ENCODE peak calls at places on chromosomes 16 and 17, in seven cellular contexts. One of them, this sample, is unnamed.
A peak's percentile ranks its signal among the peaks of the same experiment; 100 is the strongest.

GRCh38 chr16:83992624-83993023 is 24.6 kb downstream of the NECAB2 start:
- DNase-seq in activated CD4-positive, alpha-beta T cell treated with anti-CD3 and anti-CD28 coated beads for 48 hours: no peak
- DNase-seq in RPMI8226: peak; percentile 91
- DNase-seq in foreskin keratinocyte: no peak
- DNase-seq in AG09319: peak; percentile 11
- DNase-seq in NCI-H1694 treated with DMSO at 0.1 percent for 48 hours: no peak
- DNase-seq in H9: no peak
- DNase-seq in this sample: no peak

GRCh38 chr17:29722411-29723198 is 99.9 kb upstream of the CORO6 start:
- DNase-seq in AG09319: peak; percentile 91
- DNase-seq in H9: no peak
- DNase-seq in foreskin keratinocyte: no peak
- DNase-seq in NCI-H1694 treated with DMSO at 0.1 percent for 48 hours: peak; percentile 80
- DNase-seq in activated CD4-positive, alpha-beta T cell treated with anti-CD3 and anti-CD28 coated beads for 48 hours: no peak
- DNase-seq in RPMI8226: peak; percentile 83
- DNase-seq in this sample: peak; percentile 96

GRCh38 chr16:85523602-85524364 is 89.3 kb upstream of the GSE1 start:
- DNase-seq in H9: peak; percentile 79
- DNase-seq in AG09319: no peak
- DNase-seq in NCI-H1694 treated with DMSO at 0.1 percent for 48 hours: no peak
- DNase-seq in foreskin keratinocyte: no peak
- DNase-seq in RPMI8226: peak; percentile 62
- DNase-seq in activated CD4-positive, alpha-beta T cell treated with anti-CD3 and anti-CD28 coated beads for 48 hours: no peak
- DNase-seq in this sample: peak; percentile 83

GRCh38 chr17:10668771-10669170 is 11.7 kb upstream of the MYH3 start:
- DNase-seq in RPMI8226: no peak
- DNase-seq in activated CD4-positive, alpha-beta T cell treated with anti-CD3 and anti-CD28 coated beads for 48 hours: no peak
- DNase-seq in H9: no peak
- DNase-seq in NCI-H1694 treated with DMSO at 0.1 percent for 48 hours: no peak
- DNase-seq in AG09319: no peak
- DNase-seq in foreskin keratinocyte: no peak
- DNase-seq in this sample: no peak

GRCh38 chr17:17511971-17512858 is 16.0 kb upstream of the RASD1 start:
- DNase-seq in H9: no peak
- DNase-seq in RPMI8226: no peak
- DNase-seq in activated CD4-positive, alpha-beta T cell treated with anti-CD3 and anti-CD28 coated beads for 48 hours: no peak
- DNase-seq in foreskin keratinocyte: peak; percentile 61
- DNase-seq in AG09319: peak; percentile 67
- DNase-seq in NCI-H1694 treated with DMSO at 0.1 percent for 48 hours: no peak
- DNase-seq in this sample: no peak

GRCh38 chr16:87441886-87442580 is 49.9 kb downstream of the MAP1LC3B start:
- DNase-seq in activated CD4-positive, alpha-beta T cell treated with anti-CD3 and anti-CD28 coated beads for 48 hours: no peak
- DNase-seq in NCI-H1694 treated with DMSO at 0.1 percent for 48 hours: no peak
- DNase-seq in RPMI8226: no peak
- DNase-seq in foreskin keratinocyte: no peak
- DNase-seq in AG09319: no peak
- DNase-seq in H9: no peak
- DNase-seq in this sample: no peak

GRCh38 chr17:34996422-34997029 is 16.2 kb downstream of the LIG3 start:
- DNase-seq in activated CD4-positive, alpha-beta T cell treated with anti-CD3 and anti-CD28 coated beads for 48 hours: no peak
- DNase-seq in RPMI8226: no peak
- DNase-seq in AG09319: no peak
- DNase-seq in foreskin keratinocyte: no peak
- DNase-seq in NCI-H1694 treated with DMSO at 0.1 percent for 48 hours: no peak
- DNase-seq in H9: no peak
- DNase-seq in this sample: no peak

GRCh38 chr16:28912558-28912957 is 12.5 kb downstream of the RABEP2 start:
- DNase-seq in RPMI8226: no peak
- DNase-seq in H9: no peak
- DNase-seq in activated CD4-positive, alpha-beta T cell treated with anti-CD3 and anti-CD28 coated beads for 48 hours: no peak
- DNase-seq in foreskin keratinocyte: no peak
- DNase-seq in NCI-H1694 treated with DMSO at 0.1 percent for 48 hours: no peak
- DNase-seq in AG09319: no peak
- DNase-seq in this sample: no peak

GRCh38 chr16:25625620-25626019 is 66.1 kb upstream of the HS3ST4 start:
- DNase-seq in H9: no peak
- DNase-seq in foreskin keratinocyte: no peak
- DNase-seq in RPMI8226: no peak
- DNase-seq in AG09319: no peak
- DNase-seq in activated CD4-positive, alpha-beta T cell treated with anti-CD3 and anti-CD28 coated beads for 48 hours: no peak
- DNase-seq in NCI-H1694 treated with DMSO at 0.1 percent for 48 hours: no peak
- DNase-seq in this sample: no peak

GRCh38 chr16:51607202-51607756 is 456.2 kb upstream of the SALL1 start:
- DNase-seq in foreskin keratinocyte: no peak
- DNase-seq in RPMI8226: no peak
- DNase-seq in activated CD4-positive, alpha-beta T cell treated with anti-CD3 and anti-CD28 coated beads for 48 hours: no peak
- DNase-seq in NCI-H1694 treated with DMSO at 0.1 percent for 48 hours: no peak
- DNase-seq in H9: no peak
- DNase-seq in AG09319: no peak
- DNase-seq in this sample: no peak

GRCh38 chr16:67552476-67552875 is 9.8 kb upstream of the CTCF start:
- DNase-seq in RPMI8226: peak; percentile 71
- DNase-seq in NCI-H1694 treated with DMSO at 0.1 percent for 48 hours: no peak
- DNase-seq in AG09319: no peak
- DNase-seq in H9: no peak
- DNase-seq in activated CD4-positive, alpha-beta T cell treated with anti-CD3 and anti-CD28 coated beads for 48 hours: no peak
- DNase-seq in foreskin keratinocyte: no peak
- DNase-seq in this sample: peak; percentile 97

This sample was measured in NCI-H2171 treated with DMSO at 0.1 percent for 48 hours.